ENCODE peak calls at places on chromosomes 12 and 14, in four cellular contexts. One of them, this sample, is unnamed.
A peak's percentile ranks its signal among the peaks of the same experiment; 100 is the strongest.

GRCh38 chr12:49949124-49949845 is 1.3 kb upstream of the AQP2 start:
- DNase-seq in lung: no peak
- DNase-seq in fibroblast of lung: no peak
- DNase-seq in heart right ventricle: no peak
- DNase-seq in this sample: no peak

GRCh38 chr12:47988073-47989022 is 15.9 kb downstream of the COL2A1 start:
- DNase-seq in lung: no peak
- DNase-seq in fibroblast of lung: peak; percentile 42
- DNase-seq in heart right ventricle: no peak
- DNase-seq in this sample: no peak

GRCh38 chr12:24948816-24949722 is at the start of gene BCAT1:
- DNase-seq in lung: peak; percentile 76
- DNase-seq in fibroblast of lung: peak; percentile 89
- DNase-seq in heart right ventricle: peak; percentile 25
- DNase-seq in this sample: peak; percentile 80

GRCh38 chr12:58009355-58009754 is 68.0 kb downstream of the ATP23 start:
- DNase-seq in lung: no peak
- DNase-seq in fibroblast of lung: peak; percentile 13
- DNase-seq in heart right ventricle: no peak
- DNase-seq in this sample: no peak

GRCh38 chr12:56979628-56980027 is 22.2 kb upstream of the RDH16 start:
- DNase-seq in lung: no peak
- DNase-seq in fibroblast of lung: no peak
- DNase-seq in heart right ventricle: no peak
- DNase-seq in this sample: no peak

GRCh38 chr12:75390156-75390898 is 562 bp upstream of the GLIPR1L2 start:
- DNase-seq in lung: no peak
- DNase-seq in fibroblast of lung: no peak
- DNase-seq in heart right ventricle: no peak
- DNase-seq in this sample: no peak

GRCh38 chr12:3225796-3226180 is 148.6 kb downstream of the TSPAN9 start:
- DNase-seq in lung: no peak
- DNase-seq in fibroblast of lung: peak; percentile 33
- DNase-seq in heart right ventricle: no peak
- DNase-seq in this sample: no peak

GRCh38 chr12:77685112-77685511 is 145.6 kb upstream of the NAV3 start:
- DNase-seq in lung: peak; percentile 39
- DNase-seq in fibroblast of lung: peak; percentile 74
- DNase-seq in heart right ventricle: peak; percentile 69
- DNase-seq in this sample: peak; percentile 56

GRCh38 chr14:54857830-54858269 is 44.8 kb downstream of the GCH1 start:
- DNase-seq in lung: no peak
- DNase-seq in fibroblast of lung: no peak
- DNase-seq in heart right ventricle: no peak
- DNase-seq in this sample: no peak

GRCh38 chr12:49089831-49090773 is 4.5 kb downstream of the DHH start:
- DNase-seq in lung: no peak
- DNase-seq in fibroblast of lung: peak; percentile 57
- DNase-seq in heart right ventricle: no peak
- DNase-seq in this sample: peak; percentile 28

GRCh38 chr14:52790756-52791203 is 627 bp downstream of the GNPNAT1 start:
- DNase-seq in lung: no peak
- DNase-seq in fibroblast of lung: no peak
- DNase-seq in heart right ventricle: no peak
- DNase-seq in this sample: no peak

GRCh38 chr12:103800252-103800771 is 40.7 kb downstream of the NT5DC3 start:
- DNase-seq in lung: peak; percentile 37
- DNase-seq in fibroblast of lung: peak; percentile 86
- DNase-seq in heart right ventricle: peak; percentile 17
- DNase-seq in this sample: peak; percentile 66

GRCh38 chr12:34400423-34400881 is 378.2 kb downstream of the ALG10 start:
- DNase-seq in lung: peak; percentile 16
- DNase-seq in fibroblast of lung: no peak
- DNase-seq in heart right ventricle: no peak
- DNase-seq in this sample: no peak

GRCh38 chr12:34398706-34399630 is 376.7 kb downstream of the ALG10 start:
- DNase-seq in lung: peak; percentile 21
- DNase-seq in fibroblast of lung: no peak
- DNase-seq in heart right ventricle: peak; percentile 1
- DNase-seq in this sample: peak; percentile 0

GRCh38 chr12:34400986-34401658 is 378.8 kb downstream of the ALG10 start:
- DNase-seq in lung: peak; percentile 14
- DNase-seq in fibroblast of lung: no peak
- DNase-seq in heart right ventricle: no peak
- DNase-seq in this sample: peak; percentile 0

GRCh38 chr12:34398366-34398705 is 376.0 kb downstream of the ALG10 start:
- DNase-seq in lung: peak; percentile 26
- DNase-seq in fibroblast of lung: no peak
- DNase-seq in heart right ventricle: peak; percentile 1
- DNase-seq in this sample: peak; percentile 4

GRCh38 chr12:34399631-34400422 is 377.5 kb downstream of the ALG10 start:
- DNase-seq in lung: peak; percentile 16
- DNase-seq in fibroblast of lung: no peak
- DNase-seq in heart right ventricle: peak; percentile 1
- DNase-seq in this sample: peak; percentile 5
- H3K9me3 ChIP-seq in lung: peaks cover 96% of the 10 kb centered on the region
- H3K9me3 ChIP-seq in fibroblast of lung: no peaks in the 10 kb centered on the region
- H3K9me3 ChIP-seq in heart right ventricle: peaks cover 4% of the 10 kb centered on the region
- H3K9me3 ChIP-seq in this sample: no peaks in the 10 kb centered on the region

DNA sequence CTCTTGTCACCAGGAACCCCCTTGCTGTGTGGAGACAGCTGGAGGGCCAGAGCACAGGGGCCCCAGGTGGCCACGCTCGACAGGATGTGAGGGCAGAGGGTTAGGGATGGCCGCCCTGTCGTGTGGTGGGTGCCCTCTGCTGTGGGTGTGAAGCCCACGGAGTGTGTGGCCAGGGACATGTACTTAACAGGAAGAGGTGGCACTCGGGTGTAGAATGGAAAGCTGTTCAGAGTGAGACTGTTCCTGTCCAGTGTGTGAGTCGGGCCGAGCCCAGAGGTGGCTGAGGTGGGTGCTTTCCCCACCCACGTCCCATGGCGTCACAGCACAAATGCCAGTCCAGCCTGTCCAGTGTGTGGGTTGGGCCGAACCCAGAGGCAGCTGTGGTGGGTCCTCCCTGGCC is 47.1 kb downstream of the FBRSL1 start:
- DNase-seq in lung: no peak
- DNase-seq in fibroblast of lung: no peak
- DNase-seq in heart right ventricle: no peak
- DNase-seq in this sample: no peak
- H3K9me3 ChIP-seq in lung: peaks cover 5% of the 10 kb centered on the region
- H3K9me3 ChIP-seq in fibroblast of lung: peaks cover 7% of the 10 kb centered on the region
- H3K9me3 ChIP-seq in heart right ventricle: no peaks in the 10 kb centered on the region
- H3K9me3 ChIP-seq in this sample: no peaks in the 10 kb centered on the region

DNA sequence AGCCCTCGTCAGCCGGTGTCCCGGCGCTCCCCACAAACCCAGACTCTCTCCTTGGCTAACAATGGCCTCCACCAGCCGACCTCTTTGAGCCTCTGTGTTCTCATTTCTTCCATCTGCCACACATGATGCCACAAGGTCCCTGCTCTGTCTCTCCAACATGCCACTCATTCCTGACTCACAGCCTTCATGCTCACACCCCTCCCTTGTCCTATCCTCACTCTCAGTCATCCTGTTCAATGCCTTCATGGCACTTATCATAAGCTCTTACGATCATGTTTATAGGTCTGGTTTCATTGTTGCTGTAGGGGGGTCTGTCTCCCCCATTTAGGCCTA is 9.6 kb upstream of the SERPINA11 start:
- DNase-seq in lung: no peak
- DNase-seq in fibroblast of lung: peak; percentile 19
- DNase-seq in heart right ventricle: no peak
- DNase-seq in this sample: no peak
- H3K9me3 ChIP-seq in lung: peaks cover 25% of the 10 kb centered on the region
- H3K9me3 ChIP-seq in fibroblast of lung: no peaks in the 10 kb centered on the region
- H3K9me3 ChIP-seq in heart right ventricle: peaks cover 4% of the 10 kb centered on the region
- H3K9me3 ChIP-seq in this sample: peaks cover 5% of the 10 kb centered on the region

GRCh38 chr12:59629890-59630289 is 34.1 kb downstream of the SLC16A7 start:
- DNase-seq in lung: no peak
- DNase-seq in fibroblast of lung: no peak
- DNase-seq in heart right ventricle: no peak
- DNase-seq in this sample: no peak
- H3K9me3 ChIP-seq in lung: no peaks in the 10 kb centered on the region
- H3K9me3 ChIP-seq in fibroblast of lung: no peaks in the 10 kb centered on the region
- H3K9me3 ChIP-seq in heart right ventricle: no peaks in the 10 kb centered on the region
- H3K9me3 ChIP-seq in this sample: no peaks in the 10 kb centered on the region

GRCh38 chr12:34600592-34601462 is 578.5 kb downstream of the ALG10 start:
- DNase-seq in lung: no peak
- DNase-seq in fibroblast of lung: no peak
- DNase-seq in heart right ventricle: no peak
- DNase-seq in this sample: no peak

GRCh38 chr12:34599530-34600513 is 577.5 kb downstream of the ALG10 start:
- DNase-seq in lung: peak; percentile 22
- DNase-seq in fibroblast of lung: no peak
- DNase-seq in heart right ventricle: no peak
- DNase-seq in this sample: no peak

GRCh38 chr12:34603382-34604035 is 581.2 kb downstream of the ALG10 start:
- DNase-seq in lung: no peak
- DNase-seq in fibroblast of lung: no peak
- DNase-seq in heart right ventricle: no peak
- DNase-seq in this sample: no peak

GRCh38 chr12:34602213-34602940 is 580.1 kb downstream of the ALG10 start:
- DNase-seq in lung: peak; percentile 26
- DNase-seq in fibroblast of lung: no peak
- DNase-seq in heart right ventricle: no peak
- DNase-seq in this sample: no peak

DNA sequence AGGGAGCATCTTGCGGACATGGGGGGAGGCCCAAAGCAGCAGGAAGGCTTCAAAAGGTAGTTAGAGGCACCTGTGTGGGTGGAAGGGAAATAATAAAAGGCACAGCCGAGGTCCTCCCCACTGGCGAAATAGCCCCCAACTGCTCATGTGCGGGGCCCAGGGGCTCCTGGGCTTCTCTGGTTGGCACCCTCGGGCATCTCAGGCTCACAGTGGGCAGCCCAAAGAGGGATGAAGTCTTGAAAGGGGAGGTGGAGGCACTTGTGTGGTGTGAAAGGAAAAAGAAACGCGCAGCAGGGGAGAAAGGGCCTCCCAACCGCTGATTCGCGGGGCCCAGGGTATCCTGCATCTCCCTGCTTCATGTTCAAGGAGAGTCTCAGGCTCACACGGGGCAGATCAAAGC is 579.4 kb downstream of the ALG10 start:
- DNase-seq in lung: no peak
- DNase-seq in fibroblast of lung: no peak
- DNase-seq in heart right ventricle: no peak
- DNase-seq in this sample: no peak
- H3K9me3 ChIP-seq in lung: peaks cover 99% of the 10 kb centered on the region
- H3K9me3 ChIP-seq in fibroblast of lung: no peaks in the 10 kb centered on the region
- H3K9me3 ChIP-seq in heart right ventricle: peaks cover 14% of the 10 kb centered on the region
- H3K9me3 ChIP-seq in this sample: no peaks in the 10 kb centered on the region

GRCh38 chr12:133130038-133130807 is at the start of the genes ZNF10 and ZNF891:
- DNase-seq in lung: peak; percentile 96
- DNase-seq in fibroblast of lung: peak; percentile 96
- DNase-seq in heart right ventricle: peak; percentile 95
- DNase-seq in this sample: peak; percentile 96

GRCh38 chr12:133120385-133121191 is 9.5 kb downstream of the ZNF891 start:
- DNase-seq in lung: no peak
- DNase-seq in fibroblast of lung: no peak
- DNase-seq in heart right ventricle: no peak
- DNase-seq in this sample: no peak

GRCh38 chr12:133129368-133130037 is 571 bp downstream of the ZNF891 start:
- DNase-seq in lung: no peak
- DNase-seq in fibroblast of lung: peak; percentile 49
- DNase-seq in heart right ventricle: no peak
- DNase-seq in this sample: no peak

GRCh38 chr12:133124674-133125073 is 5.4 kb downstream of the ZNF891 start:
- DNase-seq in lung: no peak
- DNase-seq in fibroblast of lung: no peak
- DNase-seq in heart right ventricle: no peak
- DNase-seq in this sample: no peak
- H3K9me3 ChIP-seq in lung: peaks cover 28% of the 10 kb centered on the region
- H3K9me3 ChIP-seq in fibroblast of lung: no peaks in the 10 kb centered on the region
- H3K9me3 ChIP-seq in heart right ventricle: peaks cover 80% of the 10 kb centered on the region
- H3K9me3 ChIP-seq in this sample: peaks cover 6% of the 10 kb centered on the region

DNA sequence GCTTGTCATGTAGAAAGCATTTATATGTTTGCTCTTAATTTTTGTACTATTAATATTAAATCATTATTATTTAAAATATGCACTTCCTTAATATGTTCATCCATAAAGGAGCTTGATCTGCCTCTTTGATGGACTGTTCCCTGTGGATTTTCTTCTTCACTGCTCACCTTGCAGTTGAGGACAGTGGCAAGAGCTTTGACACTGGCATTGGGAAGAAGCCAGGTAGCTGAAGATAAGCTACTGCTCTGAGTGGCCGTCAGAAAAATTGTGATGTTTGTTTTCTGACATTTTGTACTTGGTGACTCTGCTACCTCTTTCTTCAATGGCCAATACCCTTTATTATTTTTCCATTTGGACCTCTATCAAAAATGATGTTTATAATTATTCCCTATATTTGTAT is 349.4 kb upstream of the NOVA1 start:
- DNase-seq in lung: no peak
- DNase-seq in fibroblast of lung: no peak
- DNase-seq in heart right ventricle: peak; percentile 4
- DNase-seq in this sample: no peak
- H3K9me3 ChIP-seq in lung: no peaks in the 10 kb centered on the region
- H3K9me3 ChIP-seq in fibroblast of lung: no peaks in the 10 kb centered on the region
- H3K9me3 ChIP-seq in heart right ventricle: no peaks in the 10 kb centered on the region
- H3K9me3 ChIP-seq in this sample: no peaks in the 10 kb centered on the region

DNA sequence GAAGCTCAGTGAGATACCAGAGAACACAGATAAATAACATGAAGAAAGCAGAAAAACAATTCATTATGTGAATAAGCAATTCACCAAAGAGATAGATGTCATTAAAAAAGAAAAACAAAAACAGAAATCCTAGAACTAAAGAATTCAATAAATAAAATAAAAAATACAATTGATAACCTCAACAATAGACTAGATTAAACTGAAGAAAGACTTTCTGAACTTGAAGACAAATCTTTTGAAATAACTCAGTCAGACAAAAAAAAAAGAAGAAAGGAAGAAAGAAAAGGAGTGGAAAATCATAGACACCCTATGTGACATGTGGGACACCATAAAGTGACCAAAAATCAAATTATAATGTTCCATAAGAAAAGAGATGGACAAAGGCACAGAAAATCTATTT is 14.0 kb upstream of the SLC38A1 start:
- DNase-seq in lung: no peak
- DNase-seq in fibroblast of lung: no peak
- DNase-seq in heart right ventricle: no peak
- DNase-seq in this sample: no peak
- H3K9me3 ChIP-seq in lung: peaks cover 18% of the 10 kb centered on the region
- H3K9me3 ChIP-seq in fibroblast of lung: no peaks in the 10 kb centered on the region
- H3K9me3 ChIP-seq in heart right ventricle: peaks cover 10% of the 10 kb centered on the region
- H3K9me3 ChIP-seq in this sample: peaks cover 22% of the 10 kb centered on the region